ENCODE peak calls at places on chromosomes 7 and 10, in eight cellular contexts. M, K, C, X, T, W, O and G are unnamed samples.

GRCh38 chr7:104627516-104627915 is 299.1 kb downstream of the LHFPL3 start:
- DNase-seq in M (no peak), K (peak; percentile 5), C (no peak), X (peak; percentile 36), T (no peak), W (no peak), O (no peak), G (no peak)

GRCh38 chr7:18221377-18222290 is 194.0 kb upstream of the PRPS1L1 start:
- DNase-seq in M (no peak), K (no peak), C (no peak), X (peak; percentile 66), T (no peak), W (no peak), O (no peak), G (no peak)

GRCh38 chr7:28587211-28587610 is 174.9 kb downstream of the CREB5 start:
- DNase-seq in M (no peak), K (no peak), C (no peak), X (no peak), T (no peak), W (no peak), O (no peak), G (no peak)

GRCh38 chr7:26291699-26292538 is at the start of gene SNX10:
- DNase-seq in M (peak; percentile 46), K (peak; percentile 73), C (peak; percentile 52), X (no peak), T (peak; percentile 84), W (peak; percentile 48), O (peak; percentile 83), G (peak; percentile 48)

GRCh38 chr7:55485501-55486171 is 86.7 kb downstream of the VOPP1 start:
- DNase-seq in M (no peak), K (no peak), C (no peak), X (no peak), T (no peak), W (no peak), O (no peak), G (no peak)

GRCh38 chr10:119197921-119198320 is 9.4 kb upstream of the GRK5 start:
- DNase-seq in M (no peak), K (no peak), C (no peak), X (peak; percentile 60), T (no peak), W (no peak), O (no peak), G (no peak)

GRCh38 chr7:46933596-46933995 is 648.3 kb downstream of the TNS3 start:
- DNase-seq in M (no peak), K (no peak), C (no peak), X (peak; percentile 84), T (no peak), W (no peak), O (no peak), G (no peak)

GRCh38 chr7:34900891-34901493 is 136.3 kb downstream of the DPY19L1 start:
- DNase-seq in M (no peak), K (no peak), C (no peak), X (peak; percentile 2), T (no peak), W (no peak), O (no peak), G (no peak)

GRCh38 chr7:111266613-111267012 is 175.7 kb downstream of the LRRN3 start:
- DNase-seq in M (no peak), K (no peak), C (no peak), X (peak; percentile 59), T (no peak), W (no peak), O (no peak), G (no peak)

GRCh38 chr7:154907651-154908620 is 95.0 kb downstream of the PAXIP1 start:
- DNase-seq in M (no peak), K (no peak), C (no peak), X (no peak), T (no peak), W (no peak), O (no peak), G (no peak)

GRCh38 chr10:131010965-131011575 is 300.5 kb downstream of the TCERG1L start:
- DNase-seq in M (no peak), K (no peak), C (no peak), X (no peak), T (peak; percentile 30), W (no peak), O (no peak), G (no peak)

GRCh38 chr7:26856481-26856880 is 7.9 kb downstream of the SKAP2 start:
- DNase-seq in M (peak; percentile 16), K (no peak), C (no peak), X (no peak), T (no peak), W (no peak), O (no peak), G (no peak)

GRCh38 chr7:44633254-44634186 is 27.1 kb downstream of the OGDH start:
- DNase-seq in M (peak; percentile 3), K (peak; percentile 68), C (peak; percentile 59), X (peak; percentile 100), T (peak; percentile 66), W (peak; percentile 49), O (no peak), G (no peak)

GRCh38 chr7:138889566-138889965 is 91.6 kb upstream of the ATP6V0A4 start:
- DNase-seq in M (no peak), K (no peak), C (no peak), X (no peak), T (no peak), W (no peak), O (no peak), G (no peak)

GRCh38 chr7:157664866-157665633 is 328.2 kb downstream of the DNAJB6 start:
- DNase-seq in M (no peak), K (no peak), C (no peak), X (no peak), T (no peak), W (no peak), O (no peak), G (no peak)

GRCh38 chr10:93917064-93917391 is 23.2 kb downstream of the SLC35G1 start:
- DNase-seq in M (no peak), K (no peak), C (no peak), X (no peak), T (no peak), W (no peak), O (no peak), G (no peak)

GRCh38 chr7:67788689-67789088 is 792.1 kb downstream of the TYW1 start:
- DNase-seq in M (no peak), K (no peak), C (no peak), X (peak; percentile 2), T (no peak), W (no peak), O (no peak), G (no peak)

GRCh38 chr7:36116347-36117200 is 36.5 kb upstream of the EEPD1 start:
- DNase-seq in M (no peak), K (no peak), C (no peak), X (peak; percentile 10), T (no peak), W (no peak), O (no peak), G (no peak)